ENCODE peak calls at places on chromosome 19, in ten cellular contexts. G, S, Z, Q, Y, H, O, R, U and M are unnamed samples.

GRCh38 chr19:11578342-11579142 is 1.1 kb upstream of the ACP5 start:
- DNase-seq in G (peak; percentile 74), Z (no peak), O (no peak), Q (peak; percentile 17), R (peak; percentile 46), H (peak; percentile 25), U (no peak), S (peak; percentile 89), Y (no peak), M (peak; percentile 52)

GRCh38 chr19:15154002-15154612 is 46.7 kb downstream of the NOTCH3 start:
- DNase-seq in G (peak; percentile 50), Y (peak; percentile 50), O (no peak), Z (no peak), H (peak; percentile 51), S (no peak), Q (peak; percentile 72), R (no peak), U (peak; percentile 60), M (peak; percentile 48)

GRCh38 chr19:45881909-45882528 is 3.9 kb downstream of the IRF2BP1 start:
- DNase-seq in R (no peak), Q (no peak), H (no peak), O (no peak), S (no peak), Z (no peak), G (peak; percentile 86), U (no peak), Y (peak; percentile 61), M (no peak)

GRCh38 chr19:29817316-29817715 is 5.5 kb downstream of the CCNE1 start:
- DNase-seq in Q (no peak), O (no peak), R (no peak), Z (no peak), G (no peak), Y (no peak), U (no peak), H (no peak), S (no peak), M (no peak)

GRCh38 chr19:6236310-6237291 is 43.2 kb downstream of the MLLT1 start:
- DNase-seq in S (peak; percentile 67), O (no peak), U (no peak), R (peak; percentile 55), Y (peak; percentile 87), G (peak; percentile 64), H (no peak), Z (no peak), Q (no peak), M (no peak)

GRCh38 chr19:56393119-56394012 is at the start of gene ZNF582:
- DNase-seq in R (peak; percentile 95), S (peak; percentile 98), Q (peak; percentile 99), H (peak; percentile 86), Y (peak; percentile 89), Z (peak; percentile 89), G (peak; percentile 94), O (peak; percentile 91), U (peak; percentile 97), M (peak; percentile 93)

GRCh38 chr19:377801-378581 is 31.0 kb downstream of the C2CD4C start:
- DNase-seq in Z (no peak), S (peak; percentile 52), G (no peak), U (no peak), Y (no peak), O (no peak), H (no peak), Q (no peak), R (no peak), M (no peak)

GRCh38 chr19:13053761-13054604 is 48.7 kb downstream of the LYL1 start:
- DNase-seq in U (peak; percentile 89), R (peak; percentile 93), O (peak; percentile 92), Z (no peak), Y (peak; percentile 92), Q (peak; percentile 87), G (peak; percentile 70), S (no peak), H (peak; percentile 74), M (peak; percentile 44)

GRCh38 chr19:46193678-46194077 is 35.9 kb upstream of the IGFL1 start:
- DNase-seq in S (no peak), R (no peak), Y (no peak), H (no peak), O (no peak), Z (no peak), G (no peak), U (no peak), Q (no peak), M (no peak)

GRCh38 chr19:36605839-36606478 is 846 bp downstream of the ZNF382 start:
- DNase-seq in H (no peak), O (no peak), R (no peak), G (no peak), U (no peak), Z (no peak), Q (no peak), Y (no peak), S (no peak), M (no peak)

GRCh38 chr19:1402411-1403070 is 1.2 kb upstream of the GAMT start:
- DNase-seq in O (no peak), R (no peak), Z (no peak), G (no peak), S (no peak), H (no peak), Q (no peak), U (no peak), Y (no peak), M (no peak)

DNA sequence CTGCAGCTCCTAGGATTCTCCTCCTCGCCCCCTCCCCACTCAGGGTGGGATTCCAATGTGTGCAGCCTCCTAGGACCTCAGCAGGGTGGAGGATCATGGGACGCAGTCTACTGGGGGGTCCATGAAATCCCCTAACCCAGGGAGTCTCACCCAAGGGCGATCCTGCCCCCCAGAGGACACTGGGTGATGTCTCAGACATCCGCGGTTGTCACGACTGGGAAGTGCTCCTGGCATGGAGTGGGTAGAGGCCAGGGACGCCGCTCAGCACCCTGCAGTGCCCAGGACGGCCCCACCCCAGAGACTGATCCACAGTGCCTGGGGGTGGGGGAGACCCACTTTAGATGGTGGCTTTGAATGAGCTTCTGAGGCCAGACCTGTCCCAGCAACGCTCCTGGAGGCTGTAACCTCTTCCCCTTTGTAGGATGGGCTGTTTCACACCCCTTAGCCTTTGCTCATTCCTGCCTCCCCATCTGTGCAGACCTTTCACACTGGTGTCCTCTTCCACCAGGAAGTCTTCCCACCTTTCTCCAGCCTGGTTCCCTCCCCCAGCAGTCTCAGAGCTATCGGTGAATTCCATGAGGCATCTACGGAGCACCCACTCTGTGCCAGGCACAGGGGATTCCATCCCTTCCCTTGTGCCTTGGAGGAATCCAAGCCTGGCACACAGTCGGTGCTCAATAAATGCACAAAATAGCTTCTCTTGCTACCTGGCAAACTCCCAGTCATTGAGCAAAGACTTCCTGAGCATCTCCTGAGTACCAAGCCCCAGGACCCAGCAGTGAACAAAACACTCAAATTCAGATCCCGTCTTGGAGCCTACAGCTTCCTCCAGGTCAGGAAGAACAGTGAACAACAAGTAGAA is 10.5 kb downstream of the SMIM24 start:
- DNase-seq in Q (no peak), U (no peak), Y (no peak), O (no peak), G (no peak), H (no peak), R (no peak), S (no peak), Z (no peak), M (no peak)
- TF ChIP-seq CTCF in Q (peak; percentile 26), U (peak; percentile 40), Y (no peak), O (no peak), G (no peak), H (no peak), R (no peak), S (no peak), Z (no peak), M (no peak)

DNA sequence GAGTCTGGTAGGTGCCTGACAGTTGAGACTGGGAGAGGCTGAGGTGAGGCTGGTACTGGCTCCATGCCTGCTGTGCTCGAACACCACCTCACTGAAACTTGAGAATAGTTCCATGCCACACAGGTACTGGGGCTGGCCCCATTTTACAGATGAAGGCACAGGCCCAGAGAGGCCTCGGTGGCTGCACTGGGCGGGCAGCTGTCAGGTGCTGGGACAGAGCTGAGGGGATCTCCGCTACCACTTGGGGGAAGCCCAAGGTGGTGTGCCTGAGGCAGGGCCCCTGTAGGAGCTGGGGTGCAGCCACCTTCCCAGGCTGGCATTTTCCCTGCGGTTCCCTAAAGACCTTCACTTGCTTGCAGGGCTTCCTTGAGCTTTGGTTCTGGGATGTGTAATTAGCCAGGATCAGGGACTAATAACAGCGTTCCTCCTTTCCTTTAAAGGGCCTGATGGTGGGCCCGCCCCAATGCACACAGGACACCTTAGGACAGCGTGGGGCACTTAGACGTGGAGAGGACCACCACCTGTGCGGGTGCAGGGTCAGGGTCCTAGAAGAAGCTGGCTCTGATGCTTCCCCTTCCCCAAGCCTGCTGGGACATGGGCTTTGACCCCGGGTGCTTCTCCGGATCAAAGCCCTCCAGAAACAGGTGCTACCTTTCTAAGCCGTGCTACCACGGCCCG is 23.6 kb downstream of the CAPN12 start:
- DNase-seq in O (no peak), H (no peak), S (no peak), U (no peak), G (no peak), Z (no peak), R (no peak), Q (no peak), Y (no peak), M (no peak)
- TF ChIP-seq CTCF in O (no peak), H (no peak), S (no peak), U (no peak), G (no peak), Z (no peak), R (no peak), Q (no peak), Y (no peak), M (no peak)

GRCh38 chr19:39943586-39943985 is 9.2 kb upstream of the FCGBP start:
- DNase-seq in H (no peak), Z (no peak), S (no peak), R (no peak), Y (peak; percentile 38), G (no peak), O (no peak), U (no peak), Q (no peak), M (no peak)

GRCh38 chr19:39937792-39938191 is 3.4 kb upstream of the FCGBP start:
- DNase-seq in G (no peak), H (no peak), S (no peak), Y (no peak), U (no peak), O (no peak), Q (no peak), R (no peak), Z (no peak), M (no peak)

GRCh38 chr19:39941615-39942507 is 7.4 kb upstream of the FCGBP start:
- DNase-seq in Q (peak; percentile 87), R (no peak), Y (peak; percentile 74), Z (no peak), O (no peak), S (no peak), H (no peak), U (peak; percentile 52), G (no peak), M (no peak)

GRCh38 chr19:39940221-39940833 is 5.9 kb upstream of the FCGBP start:
- DNase-seq in H (no peak), Q (no peak), U (no peak), Z (no peak), G (no peak), R (no peak), Y (no peak), S (no peak), O (no peak), M (no peak)

GRCh38 chr19:39941151-39941550 is 6.7 kb upstream of the FCGBP start:
- DNase-seq in U (no peak), Z (no peak), G (no peak), Q (no peak), R (no peak), Y (no peak), H (no peak), O (no peak), S (no peak), M (no peak)
- TF ChIP-seq CTCF in U (no peak), Z (no peak), G (no peak), Q (no peak), R (no peak), Y (no peak), H (no peak), O (no peak), S (no peak), M (no peak)

GRCh38 chr19:18193388-18194207 is 580 bp downstream of the MPV17L2 start:
- DNase-seq in S (peak; percentile 83), O (no peak), G (peak; percentile 44), H (peak; percentile 29), Z (no peak), Q (no peak), U (no peak), R (no peak), Y (no peak), M (peak; percentile 36)
- TF ChIP-seq CTCF in S (no peak), O (no peak), G (no peak), H (no peak), Z (no peak), Q (no peak), U (peak; percentile 27), R (no peak), Y (no peak), M (no peak)